ENCODE peak calls at places on chromosomes 2 and 18, in seven cellular contexts. F is CD8-positive, alpha-beta T cell; Y is pancreas; G is fibroblast of lung; B is suprapubic skin; W is Panc1; P is thoracic aorta. J is an unnamed sample.

GRCh38 chr2:62547849-62548248 is 41.9 kb upstream of the TMEM17 start:
- DNase-seq in F (no peak), Y (no peak), G (peak; percentile 82), B (no peak), W (no peak), P (no peak), J (no peak)

GRCh38 chr18:79512461-79513380 is 117.0 kb downstream of the NFATC1 start:
- DNase-seq in F (no peak), Y (peak; percentile 46), G (no peak), B (peak; percentile 76), W (no peak), P (no peak), J (peak; percentile 13)

GRCh38 chr2:135617501-135618015 is 86.3 kb downstream of the R3HDM1 start:
- DNase-seq in F (no peak), Y (no peak), G (peak; percentile 25), B (no peak), W (no peak), P (no peak), J (no peak)

GRCh38 chr2:156147594-156148330 is 184.8 kb downstream of the NR4A2 start:
- DNase-seq in F (no peak), Y (no peak), G (peak; percentile 34), B (no peak), W (no peak), P (no peak), J (no peak)

GRCh38 chr18:8406486-8407250 is 202.6 kb upstream of the RAB12 start:
- DNase-seq in F (no peak), Y (no peak), G (no peak), B (no peak), W (no peak), P (no peak), J (no peak)

GRCh38 chr18:42730272-42730671 is 385.2 kb downstream of the RIT2 start:
- DNase-seq in F (no peak), Y (no peak), G (no peak), B (no peak), W (no peak), P (no peak), J (no peak)

GRCh38 chr2:233084488-233084887 is 24.3 kb downstream of the INPP5D start:
- DNase-seq in F (no peak), Y (no peak), G (no peak), B (no peak), W (no peak), P (no peak), J (no peak)

GRCh38 chr2:158796606-158797005 is 1.5 kb downstream of the DAPL1 start:
- DNase-seq in F (no peak), Y (no peak), G (no peak), B (no peak), W (no peak), P (no peak), J (no peak)

GRCh38 chr2:108895188-108895587 is 93.8 kb downstream of the EDAR start:
- DNase-seq in F (no peak), Y (no peak), G (no peak), B (no peak), W (no peak), P (no peak), J (no peak)

GRCh38 chr18:57559311-57559710 is 27.2 kb downstream of the FECH start:
- DNase-seq in F (no peak), Y (no peak), G (no peak), B (no peak), W (no peak), P (no peak), J (no peak)

GRCh38 chr18:4230450-4231168 is 224.5 kb downstream of the DLGAP1 start:
- DNase-seq in F (no peak), Y (no peak), G (no peak), B (no peak), W (no peak), P (no peak), J (no peak)

GRCh38 chr2:119225084-119225864 is 1.6 kb downstream of the STEAP3 start:
- DNase-seq in F (no peak), Y (no peak), G (no peak), B (no peak), W (no peak), P (no peak), J (no peak)

GRCh38 chr2:23563673-23564617 is 179.0 kb downstream of the KLHL29 start:
- DNase-seq in F (no peak), Y (no peak), G (peak; percentile 51), B (peak; percentile 86), W (no peak), P (no peak), J (no peak)

GRCh38 chr18:13369756-13370510 is 151.4 kb downstream of the LDLRAD4 start:
- DNase-seq in F (no peak), Y (no peak), G (peak; percentile 80), B (no peak), W (no peak), P (no peak), J (no peak)

GRCh38 chr2:47339745-47340541 is 63.0 kb upstream of the MSH2 start:
- DNase-seq in F (no peak), Y (no peak), G (peak; percentile 48), B (no peak), W (no peak), P (no peak), J (no peak)

GRCh38 chr2:214310319-214310718 is 100.5 kb upstream of the VWC2L start:
- DNase-seq in F (no peak), Y (no peak), G (no peak), B (no peak), W (no peak), P (no peak), J (no peak)

GRCh38 chr2:121886059-121886458 is 130.6 kb downstream of the TSN start:
- DNase-seq in F (no peak), Y (no peak), G (no peak), B (no peak), W (no peak), P (no peak), J (no peak)

GRCh38 chr2:121887513-121888188 is 132.2 kb downstream of the TSN start:
- DNase-seq in F (no peak), Y (no peak), G (no peak), B (no peak), W (no peak), P (no peak), J (no peak)

GRCh38 chr2:121884515-121884915 is 129.1 kb downstream of the TSN start:
- DNase-seq in F (no peak), Y (no peak), G (no peak), B (no peak), W (no peak), P (no peak), J (no peak)

GRCh38 chr2:121890041-121890440 is 134.6 kb downstream of the TSN start:
- DNase-seq in F (no peak), Y (no peak), G (no peak), B (no peak), W (no peak), P (no peak), J (no peak)

DNA sequence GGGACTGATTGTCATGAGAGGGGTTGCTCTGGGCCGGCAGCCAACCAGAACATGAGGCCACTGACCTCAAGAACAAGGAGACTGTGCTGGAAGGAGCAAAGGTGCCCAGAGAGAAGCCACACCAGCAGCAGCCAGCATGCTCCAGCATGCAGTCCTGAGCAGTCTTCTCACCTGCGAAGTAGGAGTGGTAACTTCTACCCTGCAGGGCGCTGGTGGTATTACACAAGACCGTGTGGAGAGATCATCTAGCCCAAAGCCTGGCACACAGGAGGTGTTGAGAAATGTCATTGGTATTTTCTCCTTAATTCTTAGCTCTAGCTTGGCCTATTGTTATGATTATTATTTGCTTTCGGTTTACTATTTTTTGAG is 132.7 kb downstream of the TSN start:
- DNase-seq in F (no peak), Y (no peak), G (no peak), B (no peak), W (no peak), P (no peak), J (no peak)
- TF ChIP-seq CTCF in F (no peak), Y (no peak), G (peak; percentile 31), B (peak; percentile 53), W (peak; percentile 53), P (no peak), J (no peak)

GRCh38 chr2:111028720-111029119 is 92.0 kb upstream of the BCL2L11 start:
- DNase-seq in F (no peak), Y (no peak), G (no peak), B (no peak), W (no peak), P (no peak), J (no peak)
- TF ChIP-seq CTCF in F (no peak), Y (no peak), G (peak; percentile 25), B (no peak), W (no peak), P (no peak), J (no peak)

GRCh38 chr2:51018145-51018544 is 13.8 kb downstream of the NRXN1 start:
- DNase-seq in F (no peak), Y (no peak), G (no peak), B (no peak), W (no peak), P (no peak), J (no peak)

GRCh38 chr2:51013870-51014526 is 17.9 kb downstream of the NRXN1 start:
- DNase-seq in F (no peak), Y (no peak), G (no peak), B (no peak), W (no peak), P (no peak), J (no peak)

GRCh38 chr2:51014722-51015121 is 17.2 kb downstream of the NRXN1 start:
- DNase-seq in F (no peak), Y (no peak), G (no peak), B (no peak), W (no peak), P (no peak), J (no peak)

DNA sequence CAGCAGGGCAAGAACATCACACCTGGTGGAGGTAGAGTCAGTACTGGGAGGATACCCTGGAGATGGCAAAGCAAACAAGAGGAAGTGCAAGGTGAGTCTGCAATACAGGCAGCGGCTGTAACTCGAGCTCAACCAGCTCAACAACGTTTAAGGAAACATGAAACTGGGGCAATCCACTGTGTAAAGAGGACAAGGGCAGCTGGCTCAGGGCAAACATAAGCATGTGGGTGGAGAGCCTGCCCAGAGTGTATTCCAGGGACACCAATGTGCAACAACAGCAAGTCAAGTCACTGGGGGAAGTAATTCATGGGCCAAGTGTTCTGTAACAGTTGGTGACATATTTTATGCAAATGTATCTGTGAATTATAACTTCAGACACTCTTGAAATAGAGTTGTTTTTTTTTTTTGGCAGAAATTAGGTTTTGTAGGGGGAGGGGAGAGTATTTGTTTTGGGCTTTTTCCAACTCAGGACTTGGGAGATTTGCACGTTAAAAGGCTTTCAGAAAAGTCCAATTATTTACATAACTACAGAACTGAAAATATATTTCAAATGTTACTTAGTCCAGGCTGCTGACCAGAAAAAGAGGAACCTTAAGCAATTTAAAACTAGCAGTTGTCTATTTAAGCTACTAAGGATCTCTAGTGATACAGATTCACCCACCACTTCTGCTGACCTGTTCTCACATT is 18.7 kb downstream of the NRXN1 start:
- DNase-seq in F (no peak), Y (no peak), G (no peak), B (no peak), W (no peak), P (no peak), J (no peak)
- TF ChIP-seq CTCF in F (no peak), Y (no peak), G (no peak), B (no peak), W (no peak), P (no peak), J (no peak)

DNA sequence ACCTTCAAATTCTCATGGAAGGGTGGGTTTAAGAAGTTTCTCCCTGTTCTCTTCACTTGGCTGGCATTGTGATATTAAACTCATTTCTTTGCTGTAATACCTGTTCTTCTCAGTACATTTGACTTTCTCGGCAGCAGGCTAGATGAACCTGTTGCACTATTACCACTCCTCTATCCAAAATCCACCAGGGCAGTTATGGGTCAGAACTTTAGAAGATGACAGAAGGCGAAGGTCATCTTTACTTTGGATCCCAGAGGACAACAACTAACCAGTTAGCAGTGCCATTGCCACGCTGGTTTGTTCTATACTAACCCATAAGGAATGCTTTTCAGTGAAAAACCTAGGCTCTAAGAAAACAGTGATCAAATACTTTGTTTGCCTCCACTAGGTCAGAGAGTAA is 901.0 kb downstream of the TSN start:
- DNase-seq in F (no peak), Y (no peak), G (no peak), B (no peak), W (no peak), P (no peak), J (no peak)
- TF ChIP-seq CTCF in F (no peak), Y (no peak), G (no peak), B (no peak), W (no peak), P (no peak), J (no peak)

J was measured in activated B cell treated with CpG ODN at 0.5 μM for 24 hours.